ENCODE peak calls at places on chromosome X, in five cellular contexts. M, P, L, X and O are unnamed samples.

GRCh38 chrX:16659326-16659725 is 9.4 kb downstream of the S100G start:
- DNase-seq in L (no peak), X (no peak), P (no peak), M (no peak), O (no peak)

GRCh38 chrX:139974496-139974895 is 9.2 kb upstream of the CXorf66 start:
- DNase-seq in L (no peak), X (no peak), M (no peak), P (no peak), O (no peak)

GRCh38 chrX:19649227-19650009 is 134.1 kb upstream of the MAP3K15 start:
- DNase-seq in L (no peak), X (no peak), P (no peak), M (no peak), O (no peak)

GRCh38 chrX:12142661-12143060 is 4.4 kb downstream of the FRMPD4 start:
- DNase-seq in X (no peak), L (no peak), M (no peak), P (no peak), O (no peak)

GRCh38 chrX:128816919-128817318 is 706.4 kb downstream of the SMARCA1 start:
- DNase-seq in X (no peak), M (no peak), L (no peak), P (no peak), O (no peak)

GRCh38 chrX:140765043-140765784 is 55.7 kb downstream of the LINC00632 start:
- DNase-seq in M (no peak), L (no peak), X (peak), P (no peak), O (peak)

GRCh38 chrX:45351478-45351877 is 150.8 kb upstream of the DIPK2B start:
- DNase-seq in P (no peak), M (no peak), L (no peak), X (no peak), O (no peak)

GRCh38 chrX:9676311-9676710 is 89.3 kb downstream of the GPR143 start:
- DNase-seq in L (no peak), M (no peak), X (no peak), P (no peak), O (no peak)

GRCh38 chrX:38327007-38327774 is at the start of gene RPGR:
- DNase-seq in X (peak), M (peak), L (peak), P (peak), O (peak)
- TF ChIP-seq POLR2A in X (no peak), M (peak), L (peak), P (no peak), O (peak)

DNA sequence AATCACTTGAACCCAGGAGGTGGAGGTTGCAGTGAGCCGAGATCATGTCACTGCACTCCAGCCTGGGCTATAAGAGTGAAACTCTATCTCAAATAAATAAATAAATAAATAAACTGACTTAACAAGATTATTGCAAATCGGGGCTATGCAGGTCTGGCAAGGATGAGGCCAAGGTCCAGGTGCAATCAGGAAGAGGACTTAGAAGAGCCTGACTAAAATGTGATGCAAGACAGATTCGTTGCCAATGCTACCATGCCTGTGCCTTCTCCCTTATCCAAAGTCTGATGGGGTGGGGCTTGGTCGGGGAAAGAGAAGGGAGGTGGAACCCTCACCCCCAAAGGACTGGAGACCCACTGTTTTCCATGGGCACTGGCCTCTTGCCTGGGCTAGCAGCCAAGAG is 14.7 kb downstream of the ZCCHC13 start:
- DNase-seq in P (no peak), L (no peak), X (no peak), M (peak), O (no peak)
- TF ChIP-seq CTCF in P (no peak), L (no peak), X (no peak), M (no peak), O (no peak)

GRCh38 chrX:154445776-154446175 is 1.8 kb downstream of the FAM50A start:
- DNase-seq in P (no peak), L (no peak), M (no peak), X (no peak), O (no peak)

GRCh38 chrX:154443479-154443910 is 446 bp upstream of the FAM50A start:
- DNase-seq in L (no peak), X (no peak), M (no peak), P (no peak), O (no peak)

GRCh38 chrX:154441984-154442707 is 1.8 kb upstream of the FAM50A start:
- DNase-seq in X (no peak), L (no peak), M (no peak), P (peak), O (peak)

GRCh38 chrX:154444755-154445246 is 860 bp downstream of the FAM50A start:
- DNase-seq in L (no peak), X (no peak), M (no peak), P (no peak), O (no peak)

GRCh38 chrX:154444001-154444754 is at the start of gene FAM50A:
- DNase-seq in P (peak), M (peak), X (peak), L (peak), O (peak)
- TF ChIP-seq POLR2A in P (peak), M (no peak), X (no peak), L (peak), O (no peak)

DNA sequence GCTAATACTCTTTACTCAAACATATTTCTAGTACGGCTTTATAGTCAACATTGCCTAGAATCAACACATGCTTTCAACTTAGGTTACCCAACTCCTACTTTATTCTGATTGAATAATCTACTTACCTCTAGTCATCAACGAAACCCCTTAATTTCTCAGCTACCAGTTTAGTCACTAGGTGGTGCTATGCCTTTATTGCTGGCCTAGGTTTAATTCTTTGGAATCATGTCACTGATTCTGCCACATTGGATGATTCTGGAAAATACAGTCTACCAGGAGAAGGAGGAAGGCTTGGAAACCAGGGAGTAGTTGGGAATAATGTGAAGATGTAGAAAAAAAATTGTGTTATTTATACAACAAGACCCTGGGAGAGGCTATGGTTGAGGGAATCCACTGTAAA is 167.7 kb downstream of the DCAF12L2 start:
- DNase-seq in P (no peak), X (no peak), M (no peak), L (no peak), O (no peak)
- TF ChIP-seq CTCF in P (no peak), X (no peak), M (no peak), L (no peak), O (no peak)

GRCh38 chrX:1464282-1465131 is 11.8 kb upstream of the ASMTL start:
- DNase-seq in P (no peak), X (peak), L (no peak), M (no peak), O (no peak)

GRCh38 chrX:1466971-1467561 is 14.4 kb upstream of the ASMTL start:
- DNase-seq in L (no peak), P (no peak), X (no peak), M (peak), O (no peak)

GRCh38 chrX:1466232-1466661 is 13.5 kb upstream of the ASMTL start:
- DNase-seq in M (no peak), X (no peak), L (no peak), P (no peak), O (no peak)

GRCh38 chrX:1465261-1466231 is 12.8 kb upstream of the ASMTL start:
- DNase-seq in P (no peak), L (no peak), M (no peak), X (no peak), O (no peak)

GRCh38 chrX:1468250-1468772 is 15.6 kb upstream of the ASMTL start:
- DNase-seq in L (no peak), P (no peak), X (peak), M (peak), O (no peak)
- TF ChIP-seq POLR2A in L (no peak), P (no peak), X (no peak), M (no peak), O (no peak)

GRCh38 chrX:110987292-110987691 is 108.7 kb upstream of the PAK3 start:
- DNase-seq in X (no peak), M (no peak), L (no peak), P (no peak), O (no peak)
- TF ChIP-seq CTCF in X (no peak), M (no peak), L (no peak), P (no peak), O (no peak)

DNA sequence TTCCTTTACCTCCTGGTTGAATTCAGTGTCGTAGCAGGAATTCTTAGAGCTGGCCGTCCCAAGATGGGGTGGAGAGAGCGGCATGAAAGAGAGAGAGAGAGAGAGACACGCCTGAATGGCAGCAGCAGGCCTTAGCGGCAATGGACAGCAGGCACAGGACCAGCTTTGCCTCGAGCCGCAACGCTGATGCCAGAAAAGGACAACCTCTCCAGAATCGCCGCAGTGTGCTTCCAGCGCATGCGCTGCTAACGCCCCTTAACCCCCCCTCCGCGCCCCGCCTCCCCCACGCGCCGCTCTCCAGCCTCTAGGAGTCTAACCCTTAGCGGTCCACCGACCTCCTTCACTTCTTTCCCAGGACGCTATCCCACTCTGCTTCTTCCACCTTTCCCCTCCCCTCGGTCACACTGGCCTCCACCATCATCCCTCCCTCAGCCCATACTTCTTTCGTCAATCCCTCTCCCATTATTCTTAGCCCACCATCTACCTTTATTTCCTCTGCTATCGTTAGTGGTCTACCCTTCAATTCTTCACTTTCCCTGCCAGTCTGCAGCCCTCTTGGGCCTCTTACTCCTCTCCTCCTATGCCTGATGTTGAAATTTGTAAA is 10.5 kb upstream of the ZCCHC13 start:
- DNase-seq in M (peak), L (peak), X (peak), P (peak), O (peak)
- TF ChIP-seq POLR2A in M (peak), L (no peak), X (no peak), P (peak), O (no peak)